ENCODE peak calls at places on chromosomes 1 and 21, in four cellular contexts. R is astrocyte, Z is Karpas-422, Q is neural progenitor cell. C is an unnamed sample.

GRCh38 chr21:26637346-26637745 is 64.3 kb upstream of the CYYR1 start:
- DNase-seq in Z (no peak), R (no peak), Q (no peak), C (no peak)

GRCh38 chr1:42017259-42017658 is 98.5 kb upstream of the HIVEP3 start:
- DNase-seq in R (no peak), Q (no peak), Z (no peak), C (no peak)

GRCh38 chr21:32413697-32414578 is 1.4 kb downstream of the EVA1C start:
- DNase-seq in Q (no peak), Z (no peak), R (peak; percentile 61), C (no peak)

GRCh38 chr1:2945821-2946231 is 75.4 kb upstream of the ACTRT2 start:
- DNase-seq in R (no peak), Z (no peak), Q (no peak), C (peak; percentile 60)

GRCh38 chr1:27342778-27343638 is 1.2 kb downstream of the SYTL1 start:
- DNase-seq in Q (peak; percentile 45), Z (peak; percentile 74), R (no peak), C (peak; percentile 84)

GRCh38 chr1:197807739-197808453 is 32.6 kb upstream of the DENND1B start:
- DNase-seq in Q (no peak), Z (no peak), R (no peak), C (no peak)

GRCh38 chr1:219990782-219991510 is 55.4 kb downstream of the EPRS1 start:
- DNase-seq in Z (peak; percentile 70), R (peak; percentile 14), Q (peak; percentile 47), C (no peak)

GRCh38 chr21:33355355-33355754 is 30.6 kb downstream of the IFNAR1 start:
- DNase-seq in Z (no peak), Q (no peak), R (no peak), C (no peak)

GRCh38 chr1:151978910-151979309 is 14.7 kb downstream of the S100A10 start:
- DNase-seq in R (no peak), Q (no peak), Z (no peak), C (no peak)

GRCh38 chr1:109740615-109741373 is at the start of gene GSTM3:
- DNase-seq in R (peak; percentile 1), Z (no peak), Q (no peak), C (no peak)

GRCh38 chr1:119143716-119144115 is 3.3 kb upstream of the WARS2 start:
- DNase-seq in Z (no peak), Q (no peak), R (no peak), C (no peak)

GRCh38 chr21:37412603-37413360 is 46.2 kb downstream of the DYRK1A start:
- DNase-seq in Q (no peak), R (peak; percentile 55), Z (no peak), C (no peak)

GRCh38 chr1:150192012-150192411 is 42.3 kb downstream of the PLEKHO1 start:
- DNase-seq in Z (no peak), Q (no peak), R (peak; percentile 92), C (no peak)

GRCh38 chr1:56123421-56123820 is 455.9 kb downstream of the PLPP3 start:
- DNase-seq in Q (no peak), Z (no peak), R (peak; percentile 53), C (no peak)

GRCh38 chr21:43940672-43941071 is 71.4 kb upstream of the TRAPPC10 start:
- DNase-seq in Z (no peak), R (no peak), Q (no peak), C (no peak)

GRCh38 chr1:44714944-44715571 is 15.9 kb downstream of the RNU5D-1 start:
- DNase-seq in Q (peak; percentile 75), R (peak; percentile 40), Z (peak; percentile 96), C (no peak)

GRCh38 chr1:65813956-65814355 is 21.3 kb downstream of the PDE4B start:
- DNase-seq in Q (no peak), R (no peak), Z (no peak), C (no peak)

GRCh38 chr21:46099476-46099875 is 1.6 kb downstream of the COL6A2 start:
- DNase-seq in Q (peak; percentile 34), Z (no peak), R (no peak), C (peak; percentile 69)

GRCh38 chr1:175822575-175822974 is 79.2 kb upstream of the TNR start:
- DNase-seq in Z (no peak), R (peak; percentile 32), Q (no peak), C (no peak)

GRCh38 chr1:186977266-186977957 is 148.7 kb downstream of the PLA2G4A start:
- DNase-seq in R (peak; percentile 51), Z (no peak), Q (no peak), C (no peak)

GRCh38 chr1:111369645-111370044 is 57.9 kb downstream of the OVGP1 start:
- DNase-seq in Q (no peak), Z (no peak), R (no peak), C (no peak)

GRCh38 chr1:170414989-170415733 is 116.8 kb upstream of the GORAB start:
- DNase-seq in Q (no peak), Z (no peak), R (peak; percentile 42), C (no peak)

GRCh38 chr1:151867785-151868403 is 14.4 kb upstream of the THEM5 start:
- DNase-seq in R (peak; percentile 39), Q (no peak), Z (no peak), C (no peak)

GRCh38 chr21:42165901-42166300 is 53.0 kb upstream of the ABCG1 start:
- DNase-seq in Z (no peak), Q (no peak), R (no peak), C (no peak)
- H3K9ac ChIP-seq in Z (no peak overlapping the region), Q (no peak overlapping the region), R (no peak overlapping the region), C (no peak overlapping the region)

GRCh38 chr1:183090386-183091006 is 67.3 kb downstream of the LAMC1 start:
- DNase-seq in Z (peak; percentile 31), R (peak; percentile 79), Q (no peak), C (no peak)

GRCh38 chr1:183092350-183092749 is 69.1 kb downstream of the LAMC1 start:
- DNase-seq in Z (peak; percentile 20), Q (no peak), R (no peak), C (no peak)

GRCh38 chr1:183093066-183093668 is 69.9 kb downstream of the LAMC1 start:
- DNase-seq in Q (no peak), R (no peak), Z (peak; percentile 24), C (no peak)

GRCh38 chr1:183087001-183087400 is 63.8 kb downstream of the LAMC1 start:
- DNase-seq in Q (no peak), Z (no peak), R (no peak), C (no peak)

DNA sequence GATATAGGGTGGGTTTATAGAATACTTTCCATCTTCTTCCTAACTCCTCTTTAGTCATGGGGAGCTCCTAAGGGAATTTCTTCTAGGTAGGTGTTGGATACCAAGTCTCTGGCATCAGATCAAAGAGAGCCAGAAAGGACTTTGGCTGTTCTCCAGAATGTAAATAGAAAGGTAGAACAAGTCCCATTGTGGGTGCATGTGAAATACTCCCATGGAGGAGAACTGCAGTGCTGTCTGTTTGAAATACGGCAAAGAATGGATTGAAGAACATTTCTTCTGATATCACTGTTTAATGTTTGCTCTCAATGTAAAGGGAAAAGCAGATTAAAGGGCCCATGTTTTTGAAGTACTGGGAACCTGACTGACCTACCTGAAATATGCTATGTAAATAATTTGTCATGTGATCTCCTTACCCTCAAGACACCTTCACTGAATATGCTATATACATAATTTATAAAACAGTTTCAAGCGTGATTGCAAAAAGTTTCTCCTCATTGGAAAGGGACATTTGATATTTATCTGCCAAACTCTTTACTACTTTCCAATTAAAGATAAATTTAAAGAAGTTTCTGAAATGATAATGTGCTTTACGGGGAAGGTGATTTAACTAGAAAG is 65.9 kb downstream of the LAMC1 start:
- DNase-seq in Z (peak; percentile 25), R (no peak), Q (no peak), C (no peak)
- H3K4me1 ChIP-seq in Z (peaks cover 5% of the 10 kb centered on the region), R (peaks cover 16% of the 10 kb centered on the region), Q (peaks cover 19% of the 10 kb centered on the region), C (peaks cover 9% of the 10 kb centered on the region)

GRCh38 chr1:59025201-59025600 is 241.4 kb upstream of the JUN start:
- DNase-seq in Z (no peak), R (peak; percentile 70), Q (no peak), C (no peak)
- H3K9me3 ChIP-seq in Z (no peaks in the 10 kb centered on the region), R (no peaks in the 10 kb centered on the region), Q (no peaks in the 10 kb centered on the region), C (no peaks in the 10 kb centered on the region)

DNA sequence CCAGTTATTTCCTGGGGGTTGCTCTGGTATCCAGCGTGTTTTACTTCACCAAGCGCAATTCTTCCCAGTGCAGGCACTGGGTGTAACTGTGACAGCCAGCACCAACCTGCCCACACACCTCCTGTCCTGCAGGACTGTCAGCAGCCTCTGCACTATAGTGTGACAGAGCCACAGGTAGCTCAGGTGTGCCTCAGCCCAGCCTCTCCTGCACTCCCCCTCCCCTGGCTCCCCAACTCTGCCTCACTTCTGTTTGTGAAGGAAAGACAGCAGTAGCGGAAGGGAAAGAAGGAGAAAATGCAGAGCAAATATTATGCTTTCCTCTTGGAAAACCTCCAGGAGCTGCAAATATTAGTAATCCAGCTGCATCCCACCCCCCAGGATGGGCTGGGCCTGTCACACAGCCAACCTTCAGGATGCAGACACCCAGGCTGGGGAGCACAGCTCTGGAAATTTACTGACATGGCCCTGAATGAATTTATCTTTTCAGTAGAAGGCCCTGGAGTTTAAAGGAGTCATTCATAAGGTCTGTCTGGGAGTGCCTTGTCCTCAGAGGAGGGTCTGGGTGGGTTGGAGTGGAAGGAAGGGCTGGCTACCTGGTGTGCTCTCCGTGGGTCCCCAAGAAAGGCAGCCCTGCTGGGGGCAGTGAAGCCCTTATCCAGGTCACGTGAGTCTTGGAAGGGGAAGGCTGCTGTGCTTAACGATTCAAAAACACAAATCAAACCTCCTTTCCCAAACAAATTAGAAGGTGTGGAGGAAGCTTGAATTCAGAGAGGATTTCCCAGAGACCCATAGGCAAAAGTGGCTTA is 20.9 kb downstream of the CAPN2 start:
- DNase-seq in R (no peak), Q (no peak), Z (no peak), C (no peak)
- H3K9ac ChIP-seq in R (peak overlapping the region; percentile 61), Q (no peak overlapping the region), Z (no peak overlapping the region), C (peak overlapping the region; percentile 20)

DNA sequence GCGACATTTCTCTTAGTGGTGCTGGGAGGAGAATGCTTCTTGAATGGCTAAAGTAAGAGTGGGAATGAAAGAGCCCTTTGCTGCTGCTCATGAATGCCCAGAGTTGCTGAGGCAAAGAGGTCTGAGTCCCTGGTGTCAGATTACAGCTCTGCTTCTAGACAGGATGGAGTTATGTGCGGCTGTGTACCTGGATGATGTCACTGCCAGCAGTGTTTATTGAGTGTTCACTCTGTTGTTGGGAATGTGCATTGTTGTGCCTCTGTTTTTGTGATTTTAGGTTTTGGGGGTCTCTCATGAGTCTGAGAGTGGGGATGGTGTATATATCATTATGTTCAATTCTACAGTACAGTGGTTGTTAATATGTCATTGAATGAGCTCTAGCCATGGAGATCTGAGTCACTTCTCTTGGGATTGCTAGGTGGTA is 2.7 kb downstream of the CDC14A start:
- DNase-seq in R (peak; percentile 65), Q (peak; percentile 80), Z (peak; percentile 74), C (no peak)
- H3K4me1 ChIP-seq in R (peaks cover 19% of the 10 kb centered on the region), Q (peaks cover 54% of the 10 kb centered on the region), Z (peaks cover 64% of the 10 kb centered on the region), C (peaks cover 9% of the 10 kb centered on the region)

GRCh38 chr1:102084771-102085535 is 88.2 kb upstream of the OLFM3 start:
- DNase-seq in R (no peak), Z (no peak), Q (no peak), C (no peak)

GRCh38 chr1:102085896-102086295 is 89.2 kb upstream of the OLFM3 start:
- DNase-seq in R (no peak), Z (no peak), Q (peak; percentile 50), C (no peak)

GRCh38 chr1:102083186-102083585 is 86.5 kb upstream of the OLFM3 start:
- DNase-seq in Z (no peak), Q (no peak), R (no peak), C (no peak)
- H3K9me3 ChIP-seq in Z (no peaks in the 10 kb centered on the region), Q (no peaks in the 10 kb centered on the region), R (no peaks in the 10 kb centered on the region), C (no peaks in the 10 kb centered on the region)

GRCh38 chr1:72620453-72620852 is 338.1 kb upstream of the NEGR1 start:
- DNase-seq in R (no peak), Z (no peak), Q (no peak), C (no peak)

GRCh38 chr1:72623299-72623708 is 341.0 kb upstream of the NEGR1 start:
- DNase-seq in Z (peak; percentile 67), Q (peak; percentile 66), R (peak; percentile 34), C (no peak)
- H3K9ac ChIP-seq in Z (no peak overlapping the region), Q (no peak overlapping the region), R (no peak overlapping the region), C (no peak overlapping the region)

GRCh38 chr1:21899972-21900371 is 37.1 kb downstream of the HSPG2 start:
- DNase-seq in Z (no peak), R (no peak), Q (peak; percentile 33), C (no peak)
- H3K4me1 ChIP-seq in Z (no peaks in the 10 kb centered on the region), R (peaks cover 53% of the 10 kb centered on the region), Q (peaks cover 23% of the 10 kb centered on the region), C (peaks cover 68% of the 10 kb centered on the region)

C was measured in kidney.